ENCODE peak calls at places on chromosomes 6 and 20, in five cellular contexts. D, Q, A, N and O are unnamed samples.

GRCh38 chr20:53984781-53985518 is 85.4 kb downstream of the BCAS1 start:
- DNase-seq in D (no peak), Q (no peak), A (no peak), N (no peak), O (no peak)

GRCh38 chr6:126923807-126924206 is 194.7 kb upstream of the RSPO3 start:
- DNase-seq in D (no peak), Q (no peak), A (no peak), N (no peak), O (no peak)

GRCh38 chr6:40308533-40309306 is 278.4 kb downstream of the LRFN2 start:
- DNase-seq in D (peak), Q (peak), A (peak), N (peak), O (peak)

GRCh38 chr6:56840467-56841371 is 114.2 kb upstream of the BEND6 start:
- DNase-seq in D (peak), Q (peak), A (no peak), N (no peak), O (no peak)

GRCh38 chr6:37237789-37238188 is 19.8 kb upstream of the TBC1D22B start:
- DNase-seq in D (no peak), Q (no peak), A (no peak), N (no peak), O (no peak)

GRCh38 chr20:63826753-63827152 is 4.3 kb downstream of the ZBTB46 start:
- DNase-seq in D (no peak), Q (no peak), A (no peak), N (no peak), O (no peak)

GRCh38 chr6:83707829-83708545 is 914 bp downstream of the SNAP91 start:
- DNase-seq in D (peak), Q (no peak), A (peak), N (no peak), O (no peak)

GRCh38 chr6:126805861-126806260 is 312.6 kb upstream of the RSPO3 start:
- DNase-seq in D (no peak), Q (peak), A (no peak), N (no peak), O (no peak)

GRCh38 chr6:140071115-140071514 is 696.7 kb upstream of the CITED2 start:
- DNase-seq in D (peak), Q (peak), A (no peak), N (no peak), O (no peak)

DNA sequence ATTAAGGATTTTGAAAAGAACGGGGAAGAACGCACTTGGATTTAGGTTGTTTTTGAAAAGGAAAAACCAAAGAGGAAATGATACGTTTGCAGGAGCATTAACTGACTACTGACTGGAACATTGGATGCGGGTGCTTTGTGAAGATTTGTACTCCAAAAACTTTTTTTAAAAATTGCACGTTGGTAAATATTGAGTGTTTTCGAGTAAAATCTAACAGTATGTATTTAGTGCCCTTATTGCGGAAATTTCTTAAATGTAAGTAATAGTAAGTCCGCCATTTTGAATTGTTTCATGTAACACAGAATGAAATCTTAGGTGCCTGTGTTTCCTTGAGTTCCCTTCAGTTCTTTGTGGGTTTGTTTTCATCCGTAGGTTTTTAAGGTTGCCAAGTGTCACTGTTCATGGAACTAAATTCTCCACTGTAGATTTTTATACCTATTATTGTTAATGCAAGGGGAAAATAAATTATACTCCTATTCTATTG is 15.2 kb upstream of the LIN28B start:
- DNase-seq in D (no peak), Q (no peak), A (peak), N (no peak), O (no peak)
- H3K4me3 ChIP-seq in D (peak), Q (peak), A (peak), N (no peak), O (no peak)

DNA sequence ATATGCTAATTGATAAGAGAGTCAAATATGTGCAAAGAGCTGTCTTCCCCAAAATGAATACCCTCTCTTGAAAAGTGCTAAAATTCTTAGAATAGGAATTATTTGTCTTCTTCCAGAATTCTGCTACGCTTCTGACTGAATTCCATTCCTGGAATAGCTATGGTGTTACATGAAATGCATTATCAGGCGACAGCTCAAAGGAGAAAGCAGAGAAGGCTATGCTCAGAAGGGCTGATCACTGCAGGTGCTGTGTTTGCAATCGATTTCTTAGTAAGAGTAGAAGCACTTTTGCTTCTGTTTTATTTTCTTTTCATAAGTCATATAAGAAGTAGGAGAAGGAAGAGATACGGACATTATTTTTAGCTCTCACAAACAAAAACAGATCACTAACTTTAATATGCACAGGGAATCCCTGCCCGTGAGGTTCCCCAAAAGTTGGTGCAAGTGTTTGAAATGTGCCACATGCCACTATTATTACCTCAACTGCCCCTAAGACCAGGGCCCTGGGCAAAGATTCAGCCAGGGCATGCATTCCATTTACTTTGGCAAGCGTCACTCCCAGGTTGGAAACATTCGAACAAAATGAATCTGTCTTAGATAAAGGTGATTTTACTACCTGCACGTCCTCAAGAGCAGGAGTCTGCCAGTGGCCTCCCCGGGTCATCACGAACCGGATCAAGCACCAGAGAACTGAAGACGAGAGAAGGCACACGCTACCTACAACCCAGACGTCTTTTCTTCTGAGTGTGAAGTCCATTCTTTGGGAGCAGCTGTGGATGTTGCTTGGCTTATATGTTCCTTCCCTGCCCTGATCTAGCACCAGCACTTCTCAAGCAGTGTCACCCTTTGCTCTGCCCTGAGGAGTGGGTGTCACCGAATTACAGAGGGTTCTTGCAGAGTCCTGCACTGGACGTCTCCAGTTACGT is 7.2 kb downstream of the MYLK4 start:
- DNase-seq in D (no peak), Q (no peak), A (peak), N (no peak), O (no peak)
- H3K4me3 ChIP-seq in D (no peak), Q (no peak), A (no peak), N (no peak), O (no peak)

GRCh38 chr6:24990227-24990843 is 54.6 kb upstream of the RIPOR2 start:
- DNase-seq in D (peak), Q (peak), A (no peak), N (no peak), O (no peak)

GRCh38 chr6:24994812-24995211 is 59.1 kb upstream of the RIPOR2 start:
- DNase-seq in D (no peak), Q (no peak), A (no peak), N (no peak), O (no peak)

GRCh38 chr6:24991748-24992467 is 56.1 kb upstream of the RIPOR2 start:
- DNase-seq in D (peak), Q (no peak), A (peak), N (peak), O (peak)

GRCh38 chr6:24988562-24988961 is 52.8 kb upstream of the RIPOR2 start:
- DNase-seq in D (no peak), Q (no peak), A (no peak), N (no peak), O (no peak)

DNA sequence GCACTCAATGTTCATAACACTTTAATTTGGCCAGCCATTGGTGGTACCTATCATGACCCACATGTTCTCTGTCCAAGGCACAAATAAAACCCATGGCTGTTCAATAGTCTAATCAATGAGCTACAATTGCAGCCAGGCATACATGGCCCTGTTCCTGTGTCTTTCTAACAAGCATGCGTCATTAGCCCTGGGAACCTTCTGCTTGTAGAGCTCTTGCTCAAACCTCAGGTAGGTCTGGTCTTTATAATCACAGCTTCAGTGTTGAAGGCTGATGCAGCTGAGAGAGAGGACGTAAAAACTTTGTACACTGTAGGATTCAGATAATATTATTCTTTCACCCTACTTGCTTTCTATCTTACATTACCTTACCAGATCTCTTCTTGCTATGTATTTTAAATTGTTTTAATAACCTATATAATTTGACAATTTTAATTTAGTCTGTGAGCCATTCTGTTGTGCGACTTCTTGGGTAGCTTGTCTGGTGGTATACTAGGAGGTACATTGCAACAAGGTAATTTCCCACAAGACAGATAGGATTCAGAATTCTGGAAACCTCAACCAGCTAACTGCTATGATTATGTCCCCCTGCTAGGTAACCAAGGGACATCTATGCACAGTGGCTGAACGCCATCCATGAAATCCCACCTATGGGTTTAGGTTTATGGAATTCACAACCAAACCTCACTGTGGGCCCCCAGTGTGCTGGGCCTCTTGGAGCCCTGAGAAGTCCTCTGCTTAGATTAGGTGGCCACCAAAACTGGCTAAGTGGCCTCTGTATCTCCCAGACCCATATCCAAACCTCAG is 55.4 kb upstream of the RIPOR2 start:
- DNase-seq in D (no peak), Q (no peak), A (no peak), N (peak), O (no peak)
- H3K4me3 ChIP-seq in D (no peak), Q (no peak), A (no peak), N (peak), O (no peak)

GRCh38 chr6:25966707-25967106 is 4.1 kb downstream of the TRIM38 start:
- DNase-seq in D (no peak), Q (no peak), A (no peak), N (no peak), O (no peak)
- H3K4me3 ChIP-seq in D (no peak), Q (no peak), A (no peak), N (peak), O (no peak)

GRCh38 chr6:11260249-11261038 is 28.0 kb upstream of the NEDD9 start:
- DNase-seq in D (no peak), Q (no peak), A (no peak), N (no peak), O (no peak)

GRCh38 chr6:11262231-11262630 is 29.8 kb upstream of the NEDD9 start:
- DNase-seq in D (peak), Q (peak), A (no peak), N (no peak), O (no peak)

GRCh38 chr6:11264100-11264499 is 31.6 kb upstream of the NEDD9 start:
- DNase-seq in D (no peak), Q (no peak), A (no peak), N (no peak), O (no peak)

GRCh38 chr6:11265932-11266331 is 33.5 kb upstream of the NEDD9 start:
- DNase-seq in D (no peak), Q (no peak), A (no peak), N (no peak), O (no peak)

GRCh38 chr6:11263185-11263817 is 30.8 kb upstream of the NEDD9 start:
- DNase-seq in D (peak), Q (peak), A (peak), N (no peak), O (no peak)
- H3K4me3 ChIP-seq in D (no peak), Q (no peak), A (no peak), N (no peak), O (no peak)

GRCh38 chr20:37202267-37202943 is 23.1 kb upstream of the MROH8 start:
- DNase-seq in D (peak), Q (peak), A (peak), N (no peak), O (no peak)
- H3K4me3 ChIP-seq in D (no peak), Q (no peak), A (no peak), N (no peak), O (no peak)

GRCh38 chr6:33784787-33785186 is 4.1 kb downstream of the LEMD2 start:
- DNase-seq in D (no peak), Q (no peak), A (no peak), N (no peak), O (no peak)

GRCh38 chr6:33787336-33787953 is 1.5 kb downstream of the LEMD2 start:
- DNase-seq in D (peak), Q (peak), A (no peak), N (no peak), O (no peak)

GRCh38 chr6:33785766-33786165 is 3.2 kb downstream of the LEMD2 start:
- DNase-seq in D (peak), Q (peak), A (no peak), N (no peak), O (no peak)

GRCh38 chr6:33787954-33788693 is 806 bp downstream of the LEMD2 start:
- DNase-seq in D (peak), Q (peak), A (peak), N (peak), O (peak)

DNA sequence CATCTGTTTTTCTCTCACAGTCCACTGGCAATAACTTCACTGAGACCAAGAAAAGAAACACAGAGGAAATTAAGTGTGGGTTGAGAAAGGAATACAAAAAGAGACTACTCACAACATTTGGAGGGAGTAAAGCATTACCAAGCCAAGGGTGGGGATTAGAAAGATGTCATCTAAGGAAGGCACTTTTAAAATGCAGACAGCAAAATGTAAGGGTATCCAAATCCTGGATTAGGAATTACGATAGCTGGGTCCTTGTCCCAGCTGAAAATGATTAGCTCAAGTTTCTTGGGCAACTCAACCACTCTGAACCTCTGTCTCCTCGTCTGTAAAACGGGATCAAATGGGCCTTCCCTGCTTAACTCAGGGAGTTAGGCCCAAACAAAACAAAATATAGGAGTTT is 2.2 kb downstream of the LEMD2 start:
- DNase-seq in D (peak), Q (no peak), A (no peak), N (no peak), O (no peak)
- H3K4me3 ChIP-seq in D (peak), Q (no peak), A (no peak), N (peak), O (no peak)

DNA sequence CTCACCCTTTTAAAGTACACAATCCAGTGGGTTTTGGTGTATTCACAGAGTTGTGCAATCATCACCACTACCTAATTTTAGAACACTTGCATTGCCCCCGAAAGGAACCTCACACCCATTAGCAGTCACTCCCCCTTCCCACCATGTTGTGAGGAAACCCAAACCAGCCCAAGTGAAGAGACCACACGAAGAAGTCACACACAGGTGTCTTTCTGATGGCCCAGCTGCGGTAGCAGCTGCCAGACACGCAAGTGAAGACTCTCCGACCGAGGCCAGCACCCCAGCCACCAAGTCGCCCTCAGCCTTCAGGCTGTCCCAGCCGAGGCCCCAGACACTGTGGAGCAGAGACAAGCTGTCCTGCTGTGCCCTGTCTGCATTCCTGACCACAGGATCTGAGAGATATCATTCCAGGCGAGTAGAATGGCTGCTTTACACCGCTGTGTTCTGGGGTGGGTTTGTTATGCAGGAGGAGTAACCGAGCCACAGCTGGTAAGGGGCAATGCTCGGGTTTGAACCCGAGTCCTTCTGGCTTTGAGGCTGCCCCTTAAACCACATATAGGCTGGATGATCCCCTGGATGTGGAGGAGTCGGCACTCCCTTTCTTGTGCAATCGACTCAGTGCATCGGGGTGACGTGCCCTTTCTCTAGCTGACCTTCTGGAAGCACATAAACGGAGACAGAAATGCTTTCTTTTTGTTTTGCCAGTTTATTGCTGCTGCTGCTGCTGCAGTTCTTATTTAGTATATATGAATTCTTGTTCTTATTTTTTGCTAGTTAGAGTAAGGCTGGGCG is 59.0 kb upstream of the PTPN1 start:
- DNase-seq in D (no peak), Q (peak), A (peak), N (no peak), O (peak)
- H3K4me3 ChIP-seq in D (no peak), Q (no peak), A (no peak), N (no peak), O (peak)